ENCODE peak calls at places on chromosomes 16 and 17, in ten cellular contexts. One of them, this sample, is unnamed. For H3K4me1, the result is how much of the 10 kb centered on the place peaks cover.

GRCh38 chr16:67112591-67113399 is 3.1 kb downstream of the PHAF1 start:
- DNase-seq in neuronal stem cell: no peak
- DNase-seq in effector memory CD4-positive, alpha-beta T cell: no peak
- DNase-seq in H1: no peak
- DNase-seq in lower lobe of right lung: no peak
- DNase-seq in astrocyte: no peak
- DNase-seq in testis: no peak
- DNase-seq in adrenal gland: no peak
- DNase-seq in IMR-90: no peak
- DNase-seq in heart right ventricle: no peak
- DNase-seq in this sample: no peak

GRCh38 chr16:67897231-67897630 is 4.2 kb downstream of the PSKH1 start:
- DNase-seq in astrocyte: peak
- DNase-seq in effector memory CD4-positive, alpha-beta T cell: no peak
- DNase-seq in heart right ventricle: no peak
- DNase-seq in neuronal stem cell: no peak
- DNase-seq in H1: no peak
- DNase-seq in testis: peak
- DNase-seq in adrenal gland: no peak
- DNase-seq in IMR-90: peak
- DNase-seq in lower lobe of right lung: no peak
- DNase-seq in this sample: no peak

GRCh38 chr17:17900615-17901520 is 64.1 kb upstream of the SREBF1 start:
- DNase-seq in testis: peak
- DNase-seq in H1: no peak
- DNase-seq in IMR-90: peak
- DNase-seq in effector memory CD4-positive, alpha-beta T cell: no peak
- DNase-seq in adrenal gland: peak
- DNase-seq in astrocyte: peak
- DNase-seq in heart right ventricle: peak
- DNase-seq in lower lobe of right lung: peak
- DNase-seq in neuronal stem cell: no peak
- DNase-seq in this sample: no peak

GRCh38 chr16:12431547-12431946 is 372.1 kb downstream of the CPPED1 start:
- DNase-seq in adrenal gland: no peak
- DNase-seq in IMR-90: no peak
- DNase-seq in heart right ventricle: no peak
- DNase-seq in H1: no peak
- DNase-seq in effector memory CD4-positive, alpha-beta T cell: no peak
- DNase-seq in lower lobe of right lung: no peak
- DNase-seq in testis: no peak
- DNase-seq in astrocyte: no peak
- DNase-seq in neuronal stem cell: no peak
- DNase-seq in this sample: no peak

GRCh38 chr16:2687531-2688308 is 5.4 kb downstream of the KCTD5 start:
- DNase-seq in testis: no peak
- DNase-seq in neuronal stem cell: no peak
- DNase-seq in heart right ventricle: no peak
- DNase-seq in astrocyte: no peak
- DNase-seq in IMR-90: no peak
- DNase-seq in effector memory CD4-positive, alpha-beta T cell: no peak
- DNase-seq in H1: no peak
- DNase-seq in lower lobe of right lung: no peak
- DNase-seq in adrenal gland: no peak
- DNase-seq in this sample: no peak

GRCh38 chr16:27320261-27321012 is 6.7 kb downstream of the IL4R start:
- DNase-seq in effector memory CD4-positive, alpha-beta T cell: no peak
- DNase-seq in heart right ventricle: no peak
- DNase-seq in IMR-90: no peak
- DNase-seq in astrocyte: no peak
- DNase-seq in lower lobe of right lung: no peak
- DNase-seq in adrenal gland: peak
- DNase-seq in testis: peak
- DNase-seq in neuronal stem cell: no peak
- DNase-seq in H1: no peak
- DNase-seq in this sample: no peak

GRCh38 chr16:86836503-86837125 is 258.3 kb downstream of the FOXL1 start:
- DNase-seq in testis: no peak
- DNase-seq in H1: no peak
- DNase-seq in heart right ventricle: no peak
- DNase-seq in neuronal stem cell: no peak
- DNase-seq in effector memory CD4-positive, alpha-beta T cell: no peak
- DNase-seq in adrenal gland: peak
- DNase-seq in IMR-90: peak
- DNase-seq in astrocyte: peak
- DNase-seq in lower lobe of right lung: no peak
- DNase-seq in this sample: no peak

GRCh38 chr16:14180431-14181059 is 109.4 kb downstream of the MRTFB start:
- DNase-seq in testis: no peak
- DNase-seq in H1: no peak
- DNase-seq in heart right ventricle: no peak
- DNase-seq in IMR-90: no peak
- DNase-seq in neuronal stem cell: peak
- DNase-seq in lower lobe of right lung: peak
- DNase-seq in astrocyte: no peak
- DNase-seq in adrenal gland: no peak
- DNase-seq in effector memory CD4-positive, alpha-beta T cell: no peak
- DNase-seq in this sample: no peak

GRCh38 chr17:3558603-3559269 is 1.1 kb upstream of the TRPV3 start:
- DNase-seq in testis: no peak
- DNase-seq in lower lobe of right lung: no peak
- DNase-seq in adrenal gland: no peak
- DNase-seq in IMR-90: peak
- DNase-seq in effector memory CD4-positive, alpha-beta T cell: peak
- DNase-seq in neuronal stem cell: no peak
- DNase-seq in H1: no peak
- DNase-seq in heart right ventricle: no peak
- DNase-seq in astrocyte: no peak
- DNase-seq in this sample: no peak

GRCh38 chr16:84617068-84617630 is 729 bp downstream of the COTL1 start:
- DNase-seq in heart right ventricle: peak
- DNase-seq in IMR-90: no peak
- DNase-seq in astrocyte: no peak
- DNase-seq in adrenal gland: no peak
- DNase-seq in testis: no peak
- DNase-seq in lower lobe of right lung: peak
- DNase-seq in neuronal stem cell: no peak
- DNase-seq in effector memory CD4-positive, alpha-beta T cell: no peak
- DNase-seq in H1: no peak
- DNase-seq in this sample: no peak

GRCh38 chr17:14545156-14545906 is 244.4 kb downstream of the HS3ST3B1 start:
- DNase-seq in effector memory CD4-positive, alpha-beta T cell: no peak
- DNase-seq in testis: no peak
- DNase-seq in H1: no peak
- DNase-seq in neuronal stem cell: no peak
- DNase-seq in adrenal gland: no peak
- DNase-seq in IMR-90: no peak
- DNase-seq in lower lobe of right lung: no peak
- DNase-seq in astrocyte: no peak
- DNase-seq in heart right ventricle: no peak
- DNase-seq in this sample: no peak

GRCh38 chr17:49859991-49860953 is 12.4 kb upstream of the TAC4 start:
- DNase-seq in neuronal stem cell: no peak
- DNase-seq in lower lobe of right lung: no peak
- DNase-seq in H1: no peak
- DNase-seq in heart right ventricle: no peak
- DNase-seq in testis: no peak
- DNase-seq in astrocyte: no peak
- DNase-seq in adrenal gland: peak
- DNase-seq in effector memory CD4-positive, alpha-beta T cell: no peak
- DNase-seq in IMR-90: no peak
- DNase-seq in this sample: no peak

GRCh38 chr17:58264407-58265103 is 16.2 kb downstream of the MPO start:
- DNase-seq in lower lobe of right lung: no peak
- DNase-seq in testis: no peak
- DNase-seq in H1: no peak
- DNase-seq in neuronal stem cell: no peak
- DNase-seq in astrocyte: no peak
- DNase-seq in heart right ventricle: no peak
- DNase-seq in adrenal gland: no peak
- DNase-seq in IMR-90: no peak
- DNase-seq in effector memory CD4-positive, alpha-beta T cell: no peak
- DNase-seq in this sample: no peak

GRCh38 chr17:28563475-28563874 is 7.8 kb downstream of the PIGS start:
- DNase-seq in H1: no peak
- DNase-seq in astrocyte: peak
- DNase-seq in heart right ventricle: no peak
- DNase-seq in testis: no peak
- DNase-seq in IMR-90: peak
- DNase-seq in lower lobe of right lung: no peak
- DNase-seq in adrenal gland: no peak
- DNase-seq in neuronal stem cell: no peak
- DNase-seq in effector memory CD4-positive, alpha-beta T cell: no peak
- DNase-seq in this sample: no peak

GRCh38 chr17:5757306-5757907 is 173.1 kb upstream of the NLRP1 start:
- DNase-seq in lower lobe of right lung: no peak
- DNase-seq in neuronal stem cell: no peak
- DNase-seq in astrocyte: no peak
- DNase-seq in effector memory CD4-positive, alpha-beta T cell: no peak
- DNase-seq in H1: no peak
- DNase-seq in IMR-90: no peak
- DNase-seq in adrenal gland: peak
- DNase-seq in heart right ventricle: no peak
- DNase-seq in testis: peak
- DNase-seq in this sample: no peak

DNA sequence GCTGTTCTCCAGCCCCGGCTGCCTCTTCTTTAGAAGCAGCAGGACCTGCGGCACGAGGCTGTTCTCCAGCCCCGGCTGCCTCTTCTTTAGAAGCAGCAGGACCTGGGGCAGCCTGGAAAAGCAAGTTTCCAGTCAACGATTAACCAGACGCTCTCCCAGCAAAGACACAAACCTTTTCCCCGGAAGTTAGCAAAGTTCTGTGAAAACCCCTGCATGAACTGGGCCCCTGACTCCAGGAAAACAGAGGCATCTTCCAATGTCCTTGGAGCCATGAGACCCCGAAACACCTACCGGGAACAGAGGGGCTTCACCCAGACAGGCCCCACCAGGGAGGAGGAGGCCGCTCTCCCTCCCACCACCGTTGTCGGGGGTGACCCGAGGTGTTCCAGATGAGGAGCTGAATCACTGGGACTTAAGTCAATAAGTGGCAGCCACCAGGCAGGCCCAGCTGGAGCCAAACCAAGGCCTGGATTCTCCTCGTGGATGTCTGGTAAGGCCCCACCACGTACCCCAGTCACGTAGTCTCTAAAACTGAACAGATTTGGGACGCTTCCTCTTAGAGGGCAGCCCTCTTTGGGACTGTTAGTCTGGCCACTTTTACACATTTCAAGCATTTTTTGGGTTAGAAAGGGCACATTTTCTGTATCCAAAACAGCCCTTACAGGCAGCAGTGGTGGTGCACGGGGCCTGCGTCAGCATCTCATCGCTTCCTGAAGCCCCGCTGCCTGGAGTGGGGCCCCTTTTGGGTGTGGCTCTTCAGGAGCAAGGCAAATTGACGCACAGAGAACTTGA is at the start of gene RPH3AL:
- DNase-seq in effector memory CD4-positive, alpha-beta T cell: no peak
- DNase-seq in IMR-90: no peak
- DNase-seq in H1: no peak
- DNase-seq in adrenal gland: peak
- DNase-seq in lower lobe of right lung: peak
- DNase-seq in heart right ventricle: peak
- DNase-seq in testis: no peak
- DNase-seq in neuronal stem cell: peak
- DNase-seq in astrocyte: peak
- DNase-seq in this sample: no peak
- H3K4me1 ChIP-seq in effector memory CD4-positive, alpha-beta T cell: under half
- H3K4me1 ChIP-seq in IMR-90: under half
- H3K4me1 ChIP-seq in H1: under half
- H3K4me1 ChIP-seq in adrenal gland: under half
- H3K4me1 ChIP-seq in lower lobe of right lung: half or more
- H3K4me1 ChIP-seq in heart right ventricle: half or more
- H3K4me1 ChIP-seq in testis: under half
- H3K4me1 ChIP-seq in neuronal stem cell: under half
- H3K4me1 ChIP-seq in astrocyte: under half
- H3K4me1 ChIP-seq in this sample: under half

DNA sequence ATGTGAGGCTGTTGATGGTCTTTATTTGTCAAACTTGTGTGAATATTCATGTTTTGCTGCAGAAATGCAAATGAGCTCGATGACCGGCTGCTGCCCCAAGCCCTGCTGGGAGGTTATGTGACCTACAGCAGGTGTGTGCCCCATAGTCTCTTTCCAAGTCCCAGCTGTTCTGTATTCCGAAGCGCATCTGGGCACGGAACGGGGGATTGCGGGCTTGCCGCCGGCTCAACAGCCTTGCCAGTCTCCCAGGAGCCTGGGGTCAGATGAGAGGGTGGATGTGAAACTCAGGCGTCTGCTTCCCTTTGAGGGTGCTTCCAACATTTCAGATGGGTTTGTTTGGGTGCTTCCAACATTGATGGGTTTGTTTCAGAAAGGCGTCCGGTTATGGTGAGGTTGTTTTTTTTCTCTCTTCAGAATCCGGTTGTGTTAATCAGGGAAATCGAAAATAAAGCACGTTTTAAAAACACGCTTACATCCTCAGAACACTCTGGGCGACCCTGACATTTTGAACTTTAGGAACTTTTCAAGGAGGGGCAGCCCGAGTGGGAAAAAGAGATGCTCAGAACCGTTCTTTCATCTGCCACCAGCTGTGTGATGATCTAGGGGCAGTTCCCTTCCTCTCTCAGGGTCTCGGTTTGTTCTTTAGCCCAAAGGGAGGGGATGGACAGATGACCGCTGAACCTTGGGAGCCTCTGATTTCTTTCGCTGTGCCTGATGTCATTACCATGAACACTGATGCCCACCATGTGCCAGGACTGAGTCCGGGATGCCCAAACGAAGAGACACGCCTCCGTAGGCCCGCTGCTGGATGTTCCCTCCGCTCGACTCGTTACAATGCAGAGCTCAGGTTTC is 47.8 kb upstream of the AMZ2 start:
- DNase-seq in lower lobe of right lung: no peak
- DNase-seq in IMR-90: no peak
- DNase-seq in heart right ventricle: no peak
- DNase-seq in adrenal gland: no peak
- DNase-seq in H1: no peak
- DNase-seq in testis: no peak
- DNase-seq in neuronal stem cell: no peak
- DNase-seq in astrocyte: no peak
- DNase-seq in effector memory CD4-positive, alpha-beta T cell: no peak
- DNase-seq in this sample: no peak
- H3K4me1 ChIP-seq in lower lobe of right lung: half or more
- H3K4me1 ChIP-seq in IMR-90: under half
- H3K4me1 ChIP-seq in heart right ventricle: under half
- H3K4me1 ChIP-seq in adrenal gland: under half
- H3K4me1 ChIP-seq in H1: under half
- H3K4me1 ChIP-seq in testis: under half
- H3K4me1 ChIP-seq in neuronal stem cell: under half
- H3K4me1 ChIP-seq in astrocyte: under half
- H3K4me1 ChIP-seq in effector memory CD4-positive, alpha-beta T cell: under half
- H3K4me1 ChIP-seq in this sample: under half

GRCh38 chr16:397736-398332 is 835 bp downstream of the NME4 start:
- DNase-seq in H1: no peak
- DNase-seq in adrenal gland: peak
- DNase-seq in IMR-90: peak
- DNase-seq in testis: peak
- DNase-seq in heart right ventricle: peak
- DNase-seq in lower lobe of right lung: peak
- DNase-seq in neuronal stem cell: peak
- DNase-seq in effector memory CD4-positive, alpha-beta T cell: no peak
- DNase-seq in astrocyte: peak
- DNase-seq in this sample: no peak
- H3K4me1 ChIP-seq in H1: under half
- H3K4me1 ChIP-seq in adrenal gland: under half
- H3K4me1 ChIP-seq in IMR-90: under half
- H3K4me1 ChIP-seq in testis: under half
- H3K4me1 ChIP-seq in heart right ventricle: under half
- H3K4me1 ChIP-seq in lower lobe of right lung: under half
- H3K4me1 ChIP-seq in neuronal stem cell: under half
- H3K4me1 ChIP-seq in effector memory CD4-positive, alpha-beta T cell: under half
- H3K4me1 ChIP-seq in astrocyte: under half
- H3K4me1 ChIP-seq in this sample: under half

GRCh38 chr16:31407406-31407805 is 14.3 kb downstream of the ITGAD start:
- DNase-seq in heart right ventricle: no peak
- DNase-seq in IMR-90: no peak
- DNase-seq in adrenal gland: no peak
- DNase-seq in astrocyte: no peak
- DNase-seq in lower lobe of right lung: no peak
- DNase-seq in testis: no peak
- DNase-seq in effector memory CD4-positive, alpha-beta T cell: no peak
- DNase-seq in H1: no peak
- DNase-seq in neuronal stem cell: no peak
- DNase-seq in this sample: no peak
- H3K4me1 ChIP-seq in heart right ventricle: under half
- H3K4me1 ChIP-seq in IMR-90: under half
- H3K4me1 ChIP-seq in adrenal gland: under half
- H3K4me1 ChIP-seq in astrocyte: under half
- H3K4me1 ChIP-seq in lower lobe of right lung: under half
- H3K4me1 ChIP-seq in testis: under half
- H3K4me1 ChIP-seq in effector memory CD4-positive, alpha-beta T cell: under half
- H3K4me1 ChIP-seq in H1: under half
- H3K4me1 ChIP-seq in neuronal stem cell: under half
- H3K4me1 ChIP-seq in this sample: under half